ENCODE peak calls at places on chromosomes 12 and 14, in four cellular contexts. One of them, this sample, is unnamed.

GRCh38 chr12:105235299-105235746 is 651 bp downstream of the APPL2 start:
- DNase-seq in activated T-helper 9 cell treated with anti-CD3 and anti-CD28 coated beads, Interleukin-2, amount 50 U/mL, for 16 hours: no peak
- DNase-seq in tibial artery: no peak
- DNase-seq in T-helper 9 cell: no peak
- DNase-seq in this sample: no peak

GRCh38 chr14:80586116-80586515 is 355.4 kb downstream of the CEP128 start:
- DNase-seq in activated T-helper 9 cell treated with anti-CD3 and anti-CD28 coated beads, Interleukin-2, amount 50 U/mL, for 16 hours: no peak
- DNase-seq in tibial artery: no peak
- DNase-seq in T-helper 9 cell: no peak
- DNase-seq in this sample: no peak

GRCh38 chr12:132391326-132392041 is 62.1 kb upstream of the GALNT9 start:
- DNase-seq in activated T-helper 9 cell treated with anti-CD3 and anti-CD28 coated beads, Interleukin-2, amount 50 U/mL, for 16 hours: no peak
- DNase-seq in tibial artery: no peak
- DNase-seq in T-helper 9 cell: no peak
- DNase-seq in this sample: no peak

GRCh38 chr14:70718383-70719123 is 76.8 kb downstream of the TTC9 start:
- DNase-seq in activated T-helper 9 cell treated with anti-CD3 and anti-CD28 coated beads, Interleukin-2, amount 50 U/mL, for 16 hours: no peak
- DNase-seq in tibial artery: no peak
- DNase-seq in T-helper 9 cell: no peak
- DNase-seq in this sample: no peak

GRCh38 chr14:49909016-49909415 is 16.1 kb downstream of the ARF6 start:
- DNase-seq in activated T-helper 9 cell treated with anti-CD3 and anti-CD28 coated beads, Interleukin-2, amount 50 U/mL, for 16 hours: no peak
- DNase-seq in tibial artery: no peak
- DNase-seq in T-helper 9 cell: no peak
- DNase-seq in this sample: no peak

GRCh38 chr12:1657616-1658167 is 28.7 kb downstream of the WNT5B start:
- DNase-seq in activated T-helper 9 cell treated with anti-CD3 and anti-CD28 coated beads, Interleukin-2, amount 50 U/mL, for 16 hours: no peak
- DNase-seq in tibial artery: no peak
- DNase-seq in T-helper 9 cell: no peak
- DNase-seq in this sample: no peak

GRCh38 chr12:94098466-94098865 is 49.9 kb upstream of the PLXNC1 start:
- DNase-seq in activated T-helper 9 cell treated with anti-CD3 and anti-CD28 coated beads, Interleukin-2, amount 50 U/mL, for 16 hours: no peak
- DNase-seq in tibial artery: no peak
- DNase-seq in T-helper 9 cell: no peak
- DNase-seq in this sample: no peak

GRCh38 chr12:11797317-11797913 is 147.9 kb downstream of the ETV6 start:
- DNase-seq in activated T-helper 9 cell treated with anti-CD3 and anti-CD28 coated beads, Interleukin-2, amount 50 U/mL, for 16 hours: no peak
- DNase-seq in tibial artery: no peak
- DNase-seq in T-helper 9 cell: no peak
- DNase-seq in this sample: no peak

GRCh38 chr12:41795066-41795465 is 349.6 kb downstream of the GXYLT1 start:
- DNase-seq in activated T-helper 9 cell treated with anti-CD3 and anti-CD28 coated beads, Interleukin-2, amount 50 U/mL, for 16 hours: no peak
- DNase-seq in tibial artery: no peak
- DNase-seq in T-helper 9 cell: no peak
- DNase-seq in this sample: no peak

GRCh38 chr12:53340398-53340797 is 4.2 kb upstream of the SP7 start:
- DNase-seq in activated T-helper 9 cell treated with anti-CD3 and anti-CD28 coated beads, Interleukin-2, amount 50 U/mL, for 16 hours: no peak
- DNase-seq in tibial artery: no peak
- DNase-seq in T-helper 9 cell: no peak
- DNase-seq in this sample: no peak

GRCh38 chr12:123131879-123132402 is 18.9 kb downstream of the PITPNM2 start:
- DNase-seq in activated T-helper 9 cell treated with anti-CD3 and anti-CD28 coated beads, Interleukin-2, amount 50 U/mL, for 16 hours: no peak
- DNase-seq in tibial artery: no peak
- DNase-seq in T-helper 9 cell: no peak
- DNase-seq in this sample: no peak

GRCh38 chr14:105305769-105306168 is 5.0 kb upstream of the BRF1 start:
- DNase-seq in activated T-helper 9 cell treated with anti-CD3 and anti-CD28 coated beads, Interleukin-2, amount 50 U/mL, for 16 hours: no peak
- DNase-seq in tibial artery: no peak
- DNase-seq in T-helper 9 cell: no peak
- DNase-seq in this sample: no peak

GRCh38 chr12:62757048-62757447 is 177.9 kb downstream of the PPM1H start:
- DNase-seq in activated T-helper 9 cell treated with anti-CD3 and anti-CD28 coated beads, Interleukin-2, amount 50 U/mL, for 16 hours: no peak
- DNase-seq in tibial artery: no peak
- DNase-seq in T-helper 9 cell: no peak
- DNase-seq in this sample: no peak

GRCh38 chr14:29627141-29627540 is 300.5 kb downstream of the PRKD1 start:
- DNase-seq in activated T-helper 9 cell treated with anti-CD3 and anti-CD28 coated beads, Interleukin-2, amount 50 U/mL, for 16 hours: no peak
- DNase-seq in tibial artery: no peak
- DNase-seq in T-helper 9 cell: no peak
- DNase-seq in this sample: no peak

GRCh38 chr12:16984484-16984883 is 378.5 kb upstream of the LMO3 start:
- DNase-seq in activated T-helper 9 cell treated with anti-CD3 and anti-CD28 coated beads, Interleukin-2, amount 50 U/mL, for 16 hours: no peak
- DNase-seq in tibial artery: no peak
- DNase-seq in T-helper 9 cell: no peak
- DNase-seq in this sample: no peak

GRCh38 chr14:100657780-100658513 is 68.7 kb upstream of the DLK1 start:
- DNase-seq in activated T-helper 9 cell treated with anti-CD3 and anti-CD28 coated beads, Interleukin-2, amount 50 U/mL, for 16 hours: no peak
- DNase-seq in tibial artery: no peak
- DNase-seq in T-helper 9 cell: no peak
- DNase-seq in this sample: no peak

GRCh38 chr14:101075801-101076413 is 172.4 kb upstream of the RTL1 start:
- DNase-seq in activated T-helper 9 cell treated with anti-CD3 and anti-CD28 coated beads, Interleukin-2, amount 50 U/mL, for 16 hours: no peak
- DNase-seq in tibial artery: peak; percentile 15
- DNase-seq in T-helper 9 cell: no peak
- DNase-seq in this sample: peak; percentile 33

GRCh38 chr14:105093426-105094192 is 28.4 kb upstream of the GPR132 start:
- DNase-seq in activated T-helper 9 cell treated with anti-CD3 and anti-CD28 coated beads, Interleukin-2, amount 50 U/mL, for 16 hours: peak; percentile 60
- DNase-seq in tibial artery: no peak
- DNase-seq in T-helper 9 cell: peak; percentile 41
- DNase-seq in this sample: peak; percentile 89

GRCh38 chr12:608921-609320 is 54.3 kb downstream of the NINJ2 start:
- DNase-seq in activated T-helper 9 cell treated with anti-CD3 and anti-CD28 coated beads, Interleukin-2, amount 50 U/mL, for 16 hours: no peak
- DNase-seq in tibial artery: no peak
- DNase-seq in T-helper 9 cell: no peak
- DNase-seq in this sample: no peak

GRCh38 chr12:38872181-38872580 is 33.2 kb downstream of the CPNE8 start:
- DNase-seq in activated T-helper 9 cell treated with anti-CD3 and anti-CD28 coated beads, Interleukin-2, amount 50 U/mL, for 16 hours: no peak
- DNase-seq in tibial artery: no peak
- DNase-seq in T-helper 9 cell: no peak
- DNase-seq in this sample: no peak

GRCh38 chr14:70909788-70910614 is 2.7 kb downstream of the PCNX1 start:
- DNase-seq in activated T-helper 9 cell treated with anti-CD3 and anti-CD28 coated beads, Interleukin-2, amount 50 U/mL, for 16 hours: no peak
- DNase-seq in tibial artery: no peak
- DNase-seq in T-helper 9 cell: no peak
- DNase-seq in this sample: no peak

GRCh38 chr14:20209595-20209994 is 13.9 kb upstream of the OR11H6 start:
- DNase-seq in activated T-helper 9 cell treated with anti-CD3 and anti-CD28 coated beads, Interleukin-2, amount 50 U/mL, for 16 hours: no peak
- DNase-seq in tibial artery: no peak
- DNase-seq in T-helper 9 cell: no peak
- DNase-seq in this sample: no peak

GRCh38 chr12:109726511-109727038 is 12.9 kb downstream of the FAM222A start:
- DNase-seq in activated T-helper 9 cell treated with anti-CD3 and anti-CD28 coated beads, Interleukin-2, amount 50 U/mL, for 16 hours: no peak
- DNase-seq in tibial artery: no peak
- DNase-seq in T-helper 9 cell: no peak
- DNase-seq in this sample: no peak

GRCh38 chr12:95385246-95385645 is 88.7 kb upstream of the METAP2 start:
- DNase-seq in activated T-helper 9 cell treated with anti-CD3 and anti-CD28 coated beads, Interleukin-2, amount 50 U/mL, for 16 hours: no peak
- DNase-seq in tibial artery: no peak
- DNase-seq in T-helper 9 cell: no peak
- DNase-seq in this sample: no peak

GRCh38 chr14:59629384-59630158 is 53.0 kb upstream of the CCDC175 start:
- DNase-seq in activated T-helper 9 cell treated with anti-CD3 and anti-CD28 coated beads, Interleukin-2, amount 50 U/mL, for 16 hours: no peak
- DNase-seq in tibial artery: no peak
- DNase-seq in T-helper 9 cell: no peak
- DNase-seq in this sample: no peak

GRCh38 chr12:93363854-93364297 is 13.8 kb upstream of the NUDT4 start:
- DNase-seq in activated T-helper 9 cell treated with anti-CD3 and anti-CD28 coated beads, Interleukin-2, amount 50 U/mL, for 16 hours: no peak
- DNase-seq in tibial artery: no peak
- DNase-seq in T-helper 9 cell: no peak
- DNase-seq in this sample: no peak